ENCODE peak calls at places on chromosome 7, in nine cellular contexts. B is HFFc6, A is left kidney, H is WTC11, O is RWPE1, J is amniotic stem cell, M is choroid plexus epithelial cell, R is hepatocyte, Q is A549. Y is an unnamed sample.

GRCh38 chr7:122311719-122312118 is 7.2 kb upstream of the FEZF1 start:
- DNase-seq in B (no peak), A (peak), H (peak), O (no peak), J (no peak), M (no peak), R (no peak), Q (no peak), Y (peak)

GRCh38 chr7:7639847-7640220 is 718 bp upstream of the UMAD1 start:
- DNase-seq in B (peak), A (peak), H (no peak), O (peak), J (no peak), M (peak), R (peak), Q (peak), Y (no peak)

GRCh38 chr7:84216477-84216876 is 21.9 kb upstream of the SEMA3A start:
- DNase-seq in B (peak), A (no peak), H (no peak), O (no peak), J (no peak), M (no peak), R (no peak), Q (no peak), Y (no peak)

GRCh38 chr7:96188623-96188991 is 133.3 kb downstream of the SLC25A13 start:
- DNase-seq in B (no peak), A (no peak), H (no peak), O (no peak), J (no peak), M (peak), R (no peak), Q (no peak), Y (no peak)

GRCh38 chr7:30831936-30832335 is 60.7 kb downstream of the MINDY4 start:
- DNase-seq in B (no peak), A (no peak), H (no peak), O (no peak), J (no peak), M (no peak), R (no peak), Q (no peak), Y (no peak)

GRCh38 chr7:100573691-100574361 is at the start of gene SAP25:
- DNase-seq in B (no peak), A (no peak), H (peak), O (no peak), J (no peak), M (no peak), R (no peak), Q (no peak), Y (peak)

GRCh38 chr7:150975536-150976285 is 2.4 kb downstream of the KCNH2 start:
- DNase-seq in B (no peak), A (no peak), H (no peak), O (no peak), J (no peak), M (no peak), R (no peak), Q (no peak), Y (no peak)

GRCh38 chr7:128055668-128056067 is 24.4 kb upstream of the LRRC4 start:
- DNase-seq in B (no peak), A (no peak), H (no peak), O (no peak), J (no peak), M (peak), R (no peak), Q (no peak), Y (peak)

GRCh38 chr7:19754521-19755116 is 18.8 kb downstream of the TMEM196 start:
- DNase-seq in B (no peak), A (peak), H (no peak), O (peak), J (no peak), M (peak), R (peak), Q (peak), Y (peak)

GRCh38 chr7:27263781-27264180 is 21.2 kb downstream of the EVX1 start:
- DNase-seq in B (no peak), A (no peak), H (no peak), O (no peak), J (no peak), M (no peak), R (no peak), Q (no peak), Y (no peak)

GRCh38 chr7:82701941-82702340 is 258.4 kb upstream of the CACNA2D1 start:
- DNase-seq in B (no peak), A (no peak), H (no peak), O (no peak), J (no peak), M (no peak), R (no peak), Q (no peak), Y (no peak)

GRCh38 chr7:4650471-4651047 is 31.5 kb upstream of the FOXK1 start:
- DNase-seq in B (no peak), A (peak), H (peak), O (no peak), J (no peak), M (peak), R (peak), Q (no peak), Y (peak)

GRCh38 chr7:140746751-140747150 is 50.2 kb downstream of the NDUFB2 start:
- DNase-seq in B (no peak), A (no peak), H (no peak), O (no peak), J (no peak), M (no peak), R (no peak), Q (no peak), Y (no peak)

GRCh38 chr7:37052673-37053072 is 328.4 kb upstream of the AOAH start:
- DNase-seq in B (no peak), A (peak), H (peak), O (peak), J (no peak), M (peak), R (peak), Q (peak), Y (peak)

GRCh38 chr7:17706255-17706654 is 234.0 kb downstream of the SNX13 start:
- DNase-seq in B (no peak), A (no peak), H (no peak), O (no peak), J (no peak), M (no peak), R (no peak), Q (no peak), Y (no peak)

GRCh38 chr7:127487381-127487780 is 94.9 kb upstream of the ZNF800 start:
- DNase-seq in B (no peak), A (no peak), H (no peak), O (no peak), J (no peak), M (no peak), R (no peak), Q (no peak), Y (no peak)

GRCh38 chr7:35463176-35463575 is 209.3 kb upstream of the TBX20 start:
- DNase-seq in B (no peak), A (no peak), H (no peak), O (no peak), J (no peak), M (no peak), R (no peak), Q (no peak), Y (no peak)

GRCh38 chr7:49001610-49002033 is 77.3 kb downstream of the CDC14C start:
- DNase-seq in B (no peak), A (peak), H (peak), O (peak), J (no peak), M (peak), R (peak), Q (peak), Y (peak)

GRCh38 chr7:105487559-105488218 is 34.4 kb downstream of the PUS7 start:
- DNase-seq in B (peak), A (peak), H (no peak), O (peak), J (peak), M (peak), R (peak), Q (peak), Y (no peak)

GRCh38 chr7:48251766-48252165 is 80.5 kb downstream of the ABCA13 start:
- DNase-seq in B (no peak), A (no peak), H (no peak), O (no peak), J (no peak), M (no peak), R (no peak), Q (no peak), Y (no peak)

GRCh38 chr7:151064454-151064853 is 5.1 kb downstream of the SLC4A2 start:
- DNase-seq in B (no peak), A (no peak), H (no peak), O (no peak), J (no peak), M (no peak), R (no peak), Q (no peak), Y (no peak)

GRCh38 chr7:142438235-142438922 is 180.5 kb upstream of the PRSS58 start:
- DNase-seq in B (peak), A (peak), H (peak), O (no peak), J (no peak), M (peak), R (peak), Q (peak), Y (peak)